ENCODE peak calls at places on chromosomes 7 and 10, in ten cellular contexts. R is esophagus muscularis mucosa; O is NCI-H1436; M is M059J; B is AG08396; S is H9; K is NCI-H748 treated with DMSO at 0.1 percent for 48 hours; C is HFF-Myc; X is activated T-cell treated with anti-CD3 and anti-CD28 coated beads, Interleukin-2, amount 50 U/mL, for 72 hours; W is Panc1. U is an unnamed sample.
A peak's percentile ranks its signal among the peaks of the same experiment; 100 is the strongest.

GRCh38 chr10:93821051-93821772 is 63.5 kb downstream of the LGI1 start:
- DNase-seq in R (no peak), O (no peak), M (peak; percentile 62), B (no peak), S (no peak), K (peak; percentile 1), C (no peak), X (no peak), W (no peak), U (peak; percentile 49)

GRCh38 chr10:75736889-75737610 is 305.6 kb downstream of the LRMDA start:
- DNase-seq in R (no peak), O (no peak), M (peak; percentile 7), B (no peak), S (no peak), K (no peak), C (no peak), X (no peak), W (no peak), U (no peak)

GRCh38 chr7:36961097-36961496 is 236.8 kb upstream of the AOAH start:
- DNase-seq in R (no peak), O (no peak), M (no peak), B (no peak), S (no peak), K (no peak), C (no peak), X (peak; percentile 20), W (no peak), U (no peak)

GRCh38 chr10:24463683-24464426 is 254.9 kb downstream of the KIAA1217 start:
- DNase-seq in R (no peak), O (no peak), M (peak; percentile 94), B (no peak), S (no peak), K (no peak), C (no peak), X (peak; percentile 48), W (peak; percentile 87), U (peak; percentile 97)

GRCh38 chr10:70902659-70903261 is 14.4 kb upstream of the PCBD1 start:
- DNase-seq in R (no peak), O (no peak), M (no peak), B (no peak), S (no peak), K (no peak), C (no peak), X (no peak), W (no peak), U (no peak)

GRCh38 chr7:82701941-82702340 is 258.4 kb upstream of the CACNA2D1 start:
- DNase-seq in R (no peak), O (no peak), M (peak; percentile 20), B (peak; percentile 13), S (no peak), K (no peak), C (no peak), X (no peak), W (no peak), U (no peak)

GRCh38 chr7:84950836-84951235 is 236.0 kb downstream of the SEMA3D start:
- DNase-seq in R (no peak), O (no peak), M (peak; percentile 55), B (peak; percentile 9), S (no peak), K (no peak), C (no peak), X (no peak), W (no peak), U (peak; percentile 49)

GRCh38 chr7:28903779-28904538 is 54.2 kb downstream of the TRIL start:
- DNase-seq in R (no peak), O (no peak), M (no peak), B (no peak), S (no peak), K (peak; percentile 55), C (no peak), X (no peak), W (no peak), U (peak; percentile 34)

U was measured in kidney tubule cell.